ENCODE peak calls at places on chromosomes 13 and 19, in eight cellular contexts. T is breast epithelium, G is ovary, H is heart left ventricle, A is IMR-90, M is spleen, U is adrenal gland, N is uterus. O is an unnamed sample.

GRCh38 chr13:66826398-66826797 is 403.7 kb downstream of the PCDH9 start:
- DNase-seq in T (no peak), G (no peak), H (no peak), A (no peak), M (no peak), U (no peak), N (no peak), O (no peak)

GRCh38 chr19:12137541-12137940 is 2.6 kb downstream of the ZNF20 start:
- DNase-seq in T (no peak), G (no peak), H (no peak), A (no peak), M (no peak), U (no peak), N (no peak), O (no peak)

GRCh38 chr13:19596960-19597361 is 35.6 kb upstream of the TPTE2 start:
- DNase-seq in T (no peak), G (no peak), H (no peak), A (peak), M (no peak), U (no peak), N (no peak), O (no peak)

GRCh38 chr19:32917612-32917996 is 48.0 kb upstream of the SLC7A9 start:
- DNase-seq in T (no peak), G (no peak), H (no peak), A (no peak), M (no peak), U (no peak), N (no peak), O (no peak)

GRCh38 chr19:35115538-35115951 is at the start of gene FXYD3:
- DNase-seq in T (no peak), G (no peak), H (no peak), A (no peak), M (no peak), U (no peak), N (no peak), O (no peak)

GRCh38 chr13:38577048-38577447 is 109.8 kb upstream of the FREM2 start:
- DNase-seq in T (no peak), G (no peak), H (no peak), A (no peak), M (no peak), U (no peak), N (no peak), O (no peak)

GRCh38 chr19:18518639-18519038 is 3.2 kb downstream of the ELL start:
- DNase-seq in T (no peak), G (no peak), H (no peak), A (no peak), M (no peak), U (no peak), N (no peak), O (no peak)

GRCh38 chr19:53019684-53020083 is 6.0 kb downstream of the ERVV-1 start:
- DNase-seq in T (no peak), G (no peak), H (no peak), A (no peak), M (no peak), U (no peak), N (no peak), O (no peak)

GRCh38 chr19:40549007-40549708 is 27.5 kb upstream of the SHKBP1 start:
- DNase-seq in T (no peak), G (peak), H (peak), A (peak), M (peak), U (peak), N (peak), O (peak)

GRCh38 chr19:1418951-1419735 is 11.8 kb downstream of the DAZAP1 start:
- DNase-seq in T (no peak), G (no peak), H (peak), A (no peak), M (no peak), U (no peak), N (no peak), O (no peak)

GRCh38 chr19:1417681-1418493 is 10.5 kb downstream of the DAZAP1 start:
- DNase-seq in T (no peak), G (no peak), H (no peak), A (no peak), M (no peak), U (no peak), N (peak), O (no peak)

GRCh38 chr19:1418494-1418775 is 11.0 kb downstream of the DAZAP1 start:
- DNase-seq in T (no peak), G (no peak), H (no peak), A (no peak), M (no peak), U (no peak), N (no peak), O (no peak)

GRCh38 chr19:1417145-1417544 is 9.8 kb downstream of the DAZAP1 start:
- DNase-seq in T (no peak), G (no peak), H (no peak), A (peak), M (no peak), U (peak), N (peak), O (no peak)

GRCh38 chr19:1416014-1416841 is 8.8 kb downstream of the DAZAP1 start:
- DNase-seq in T (no peak), G (no peak), H (no peak), A (peak), M (no peak), U (peak), N (no peak), O (no peak)
- H3K4me3 ChIP-seq in T (no peak), G (peak), H (no peak), A (no peak), M (no peak), U (no peak), N (peak), O (no peak)

DNA sequence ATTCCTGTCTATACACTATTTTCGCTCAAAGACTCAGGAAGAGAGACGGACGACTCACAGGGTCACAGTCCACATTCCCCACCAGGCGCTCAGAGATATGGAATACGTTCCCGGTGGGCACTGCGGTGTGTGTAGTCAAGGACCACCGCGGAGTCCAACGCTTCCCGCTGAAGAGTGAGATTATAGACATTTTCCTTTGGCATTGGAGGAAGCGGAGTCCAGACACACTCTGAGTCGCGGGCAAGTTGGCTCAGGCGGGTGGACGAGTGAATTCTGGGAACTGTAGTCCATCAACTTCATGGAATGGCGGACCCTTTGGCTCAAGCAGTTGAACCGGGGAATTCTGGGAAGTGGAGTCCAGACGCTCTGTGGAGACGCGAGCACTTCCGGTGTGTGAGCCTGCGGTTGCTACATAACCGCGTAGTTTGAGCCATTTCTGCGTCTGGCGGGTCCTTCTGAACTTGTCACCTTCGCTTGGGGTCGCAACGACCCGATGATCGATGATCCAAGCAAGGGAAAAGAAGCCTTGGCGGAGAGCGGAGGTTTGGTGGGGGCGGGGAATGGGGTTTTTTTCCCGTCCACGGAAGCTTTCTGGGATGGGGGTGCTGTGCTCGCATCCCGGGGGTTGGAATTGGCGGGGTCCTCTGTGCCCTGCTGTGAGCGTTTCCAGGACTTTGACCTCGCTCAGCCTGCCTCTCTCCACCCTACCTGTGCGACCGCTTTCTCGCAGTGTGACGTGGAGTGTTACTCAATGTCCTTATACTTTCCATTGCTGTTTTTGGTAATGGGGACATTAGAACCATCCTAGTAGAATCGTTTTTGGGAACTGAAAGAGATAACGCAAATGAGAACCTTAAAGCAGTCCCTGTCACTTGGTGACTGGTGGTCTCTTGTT is at the start of gene ZNF230:
- DNase-seq in T (peak), G (peak), H (peak), A (peak), M (peak), U (peak), N (peak), O (peak)
- TF ChIP-seq POLR2A in T (no peak), G (peak), H (no peak), A (peak), M (no peak), U (no peak), N (no peak), O (no peak)

DNA sequence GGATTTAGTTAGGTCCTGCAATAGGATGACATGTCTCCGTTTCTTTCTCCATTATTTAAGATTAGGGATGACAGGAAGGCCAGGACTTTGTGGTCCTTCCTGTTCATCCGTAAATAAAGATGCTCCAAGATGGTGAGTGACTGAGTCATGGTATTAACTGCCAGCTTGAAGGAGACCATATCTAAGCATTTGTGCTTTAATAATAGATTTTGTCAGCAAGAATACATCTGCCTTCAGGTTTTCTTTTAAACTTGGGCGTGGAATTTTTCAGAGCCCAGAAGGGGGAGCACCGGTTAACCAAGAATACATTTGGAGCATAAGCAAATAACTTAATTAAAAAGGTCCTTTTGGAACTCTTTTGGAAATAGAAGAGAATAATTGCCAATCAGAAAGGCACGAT is 68.2 kb downstream of the ARHGAP35 start:
- DNase-seq in T (no peak), G (no peak), H (no peak), A (peak), M (no peak), U (no peak), N (no peak), O (no peak)
- H3K27ac ChIP-seq in T (no peak), G (no peak), H (no peak), A (no peak), M (no peak), U (no peak), N (no peak), O (no peak)

DNA sequence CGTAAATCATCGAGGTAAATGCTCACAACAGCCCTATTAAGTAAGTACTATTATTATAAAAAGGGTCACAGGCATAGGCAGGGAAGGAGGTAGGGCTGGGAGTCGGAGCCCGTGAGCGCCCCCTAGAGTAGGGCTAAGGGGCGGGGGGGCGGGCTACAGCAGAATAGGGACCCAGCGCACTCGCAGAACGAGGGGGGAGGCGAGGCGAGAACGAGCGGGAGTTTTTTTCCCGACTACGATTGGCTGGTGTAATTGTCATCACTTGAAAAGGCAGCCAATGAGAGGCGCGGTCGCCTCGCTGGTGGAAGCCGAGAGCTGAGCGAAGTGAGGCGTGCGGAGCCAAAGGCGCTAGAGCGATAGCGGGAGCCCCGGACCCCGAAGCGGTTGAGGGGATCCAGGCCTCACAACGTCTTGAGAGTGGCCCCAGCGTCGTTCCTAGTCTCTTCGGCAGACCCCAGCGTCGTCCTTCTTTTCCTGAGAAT is 24.2 kb downstream of the KEAP1 start:
- DNase-seq in T (peak), G (peak), H (peak), A (peak), M (peak), U (peak), N (peak), O (peak)
- H3K4me3 ChIP-seq in T (peak), G (peak), H (no peak), A (peak), M (peak), U (no peak), N (peak), O (peak)

DNA sequence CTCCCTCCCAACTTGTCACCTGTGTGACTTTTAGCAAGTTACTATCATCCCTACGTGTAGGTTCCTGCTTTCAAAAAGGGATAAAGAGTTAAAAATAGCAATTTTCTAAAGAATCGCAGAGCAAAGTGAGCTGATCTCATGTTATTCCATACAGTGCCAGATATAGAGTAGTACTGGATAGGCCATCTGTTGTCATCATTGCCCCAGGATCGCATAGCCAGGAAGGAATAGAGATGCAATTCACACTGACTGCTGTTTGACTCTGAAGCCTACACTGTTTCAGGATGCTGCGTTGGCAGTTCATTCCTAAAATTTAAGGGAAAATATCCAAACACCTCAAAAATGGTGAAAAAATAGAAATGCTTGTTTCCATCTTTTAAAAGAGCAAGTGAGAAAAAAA is 138.9 kb downstream of the SHISA2 start:
- DNase-seq in T (no peak), G (no peak), H (no peak), A (no peak), M (no peak), U (no peak), N (no peak), O (no peak)
- TF ChIP-seq POLR2A in T (no peak), G (no peak), H (no peak), A (no peak), M (no peak), U (no peak), N (no peak), O (no peak)

GRCh38 chr13:113724780-113725315 is 34.2 kb upstream of the TMEM255B start:
- DNase-seq in T (peak), G (peak), H (peak), A (peak), M (peak), U (peak), N (peak), O (peak)
- H3K27ac ChIP-seq in T (no peak), G (no peak), H (peak), A (no peak), M (no peak), U (no peak), N (no peak), O (peak)

GRCh38 chr19:50556236-50557008 is 11.8 kb downstream of the LRRC4B start:
- DNase-seq in T (no peak), G (peak), H (peak), A (peak), M (peak), U (peak), N (peak), O (peak)
- H3K4me3 ChIP-seq in T (peak), G (peak), H (no peak), A (peak), M (peak), U (no peak), N (peak), O (no peak)